ENCODE peak calls at places on chromosomes 12 and 14, in nine cellular contexts. A is left lung, E is small intestine, B is right lobe of liver, F is adrenal gland, G is tibial artery, M is astrocyte, P is pancreas, Q is IMR-90. J is an unnamed sample.
A peak's percentile ranks its signal among the peaks of the same experiment; 100 is the strongest.

GRCh38 chr14:24734917-24735500 is 101.0 kb upstream of the GZMB start:
- DNase-seq in P (no peak), G (no peak), E (peak; percentile 81), Q (peak; percentile 69), M (peak; percentile 31), B (no peak), F (peak; percentile 58), A (no peak), J (peak; percentile 30)

GRCh38 chr12:69897744-69898143 is 72.7 kb downstream of the MYRFL start:
- DNase-seq in E (no peak), A (no peak), P (no peak), F (no peak), B (no peak), M (peak; percentile 98), G (no peak), Q (peak; percentile 88), J (no peak)

GRCh38 chr12:77152623-77153193 is 87.3 kb upstream of the E2F7 start:
- DNase-seq in P (no peak), Q (peak; percentile 56), G (no peak), B (no peak), E (peak; percentile 25), F (no peak), A (no peak), M (peak; percentile 36), J (no peak)

GRCh38 chr14:51319181-51319597 is 79.1 kb downstream of the TMX1 start:
- DNase-seq in P (no peak), A (no peak), G (no peak), F (no peak), Q (no peak), E (no peak), M (peak; percentile 36), B (no peak), J (no peak)

GRCh38 chr14:69592923-69593677 is 18.3 kb upstream of the SUSD6 start:
- DNase-seq in F (no peak), G (no peak), A (no peak), M (peak; percentile 57), Q (peak; percentile 69), B (no peak), E (no peak), P (no peak), J (no peak)

GRCh38 chr12:108457006-108457733 is 57.9 kb upstream of the FICD start:
- DNase-seq in Q (peak; percentile 34), M (peak; percentile 13), F (peak; percentile 61), B (no peak), G (no peak), A (no peak), E (peak; percentile 41), P (no peak), J (no peak)

GRCh38 chr12:49327368-49327767 is 4.3 kb downstream of the TROAP start:
- DNase-seq in E (no peak), G (no peak), F (no peak), B (no peak), M (no peak), Q (no peak), A (no peak), P (no peak), J (no peak)

GRCh38 chr14:87052646-87053225 is 940.2 kb downstream of the GALC start:
- DNase-seq in Q (no peak), A (no peak), G (no peak), B (no peak), P (no peak), F (no peak), M (no peak), E (no peak), J (no peak)

GRCh38 chr14:93207468-93208308 is 632 bp downstream of the UBR7 start:
- DNase-seq in P (no peak), E (peak; percentile 45), G (peak; percentile 72), M (peak; percentile 58), F (peak; percentile 79), Q (peak; percentile 64), A (no peak), B (peak; percentile 65), J (peak; percentile 40)

GRCh38 chr14:31457665-31458659 is 656 bp upstream of the DTD2 start:
- DNase-seq in M (no peak), Q (no peak), F (no peak), B (no peak), G (no peak), E (peak; percentile 8), A (no peak), P (no peak), J (no peak)

GRCh38 chr14:22882529-22883190 is 362 bp upstream of the REM2 start:
- DNase-seq in E (peak; percentile 45), P (no peak), G (peak; percentile 48), B (no peak), F (peak; percentile 82), A (no peak), Q (peak; percentile 46), M (peak; percentile 52), J (peak; percentile 50)

GRCh38 chr14:55102141-55102547 is 26.9 kb upstream of the LGALS3 start:
- DNase-seq in B (peak; percentile 79), F (peak; percentile 81), Q (peak; percentile 96), M (peak; percentile 98), G (peak; percentile 93), P (peak; percentile 80), E (peak; percentile 75), A (peak; percentile 86), J (peak; percentile 83)

GRCh38 chr14:90795744-90796143 is 20.5 kb downstream of the TTC7B start:
- DNase-seq in P (no peak), F (no peak), G (no peak), A (no peak), E (no peak), B (no peak), Q (peak; percentile 93), M (peak; percentile 79), J (no peak)

GRCh38 chr14:61560323-61560722 is 135.0 kb upstream of the HIF1A start:
- DNase-seq in A (no peak), G (no peak), F (no peak), Q (peak; percentile 61), E (peak; percentile 39), P (no peak), M (no peak), B (no peak), J (no peak)

GRCh38 chr14:72120315-72120714 is 188.1 kb downstream of the RGS6 start:
- DNase-seq in E (no peak), Q (no peak), A (no peak), M (no peak), P (no peak), B (no peak), F (no peak), G (no peak), J (no peak)

GRCh38 chr12:52280319-52280795 is 5.9 kb downstream of the KRT86 start:
- DNase-seq in F (no peak), M (peak; percentile 96), E (no peak), Q (peak; percentile 94), A (no peak), G (peak; percentile 85), P (no peak), B (peak; percentile 45), J (peak; percentile 66)

GRCh38 chr14:72443256-72443655 is 450.6 kb downstream of the DPF3 start:
- DNase-seq in A (no peak), B (no peak), E (no peak), F (no peak), M (peak; percentile 27), Q (peak; percentile 2), G (no peak), P (no peak), J (no peak)

DNA sequence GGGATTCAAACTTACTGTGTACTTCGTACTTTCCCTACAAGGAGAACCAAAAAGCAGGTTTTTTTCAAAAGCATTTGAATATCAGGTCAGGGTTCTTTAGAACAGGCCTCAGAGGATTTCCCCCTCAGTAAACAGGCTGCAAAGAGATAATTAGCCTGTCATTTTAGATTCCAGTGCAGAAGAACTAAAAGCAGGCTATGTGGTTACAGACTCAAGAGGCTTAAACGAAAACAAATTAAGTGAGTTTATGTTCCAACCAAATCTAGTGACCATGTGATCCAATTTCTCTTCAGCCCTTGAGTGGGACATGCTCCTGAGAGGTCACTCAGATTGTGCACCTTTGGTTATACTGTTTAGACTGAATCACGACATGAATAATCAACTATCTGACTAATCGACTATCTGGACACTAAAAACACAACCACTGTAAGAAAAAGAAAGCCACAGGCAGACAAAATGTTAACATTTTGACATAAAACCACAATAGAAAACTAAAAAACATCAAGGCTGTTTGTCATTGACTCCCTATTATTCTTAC is 4.5 kb downstream of the TMED8 start:
- DNase-seq in F (no peak), B (no peak), M (peak; percentile 82), G (no peak), A (no peak), Q (peak; percentile 88), E (peak; percentile 3), P (no peak), J (no peak)
- H3K4me1 ChIP-seq in F (peaks cover 31% of the 10 kb centered on the region), B (no peaks in the 10 kb centered on the region), M (peaks cover 7% of the 10 kb centered on the region), G (peaks cover 12% of the 10 kb centered on the region), A (peaks cover 5% of the 10 kb centered on the region), Q (no peaks in the 10 kb centered on the region), E (peaks cover 2% of the 10 kb centered on the region), P (no peaks in the 10 kb centered on the region), J (no peaks in the 10 kb centered on the region)

DNA sequence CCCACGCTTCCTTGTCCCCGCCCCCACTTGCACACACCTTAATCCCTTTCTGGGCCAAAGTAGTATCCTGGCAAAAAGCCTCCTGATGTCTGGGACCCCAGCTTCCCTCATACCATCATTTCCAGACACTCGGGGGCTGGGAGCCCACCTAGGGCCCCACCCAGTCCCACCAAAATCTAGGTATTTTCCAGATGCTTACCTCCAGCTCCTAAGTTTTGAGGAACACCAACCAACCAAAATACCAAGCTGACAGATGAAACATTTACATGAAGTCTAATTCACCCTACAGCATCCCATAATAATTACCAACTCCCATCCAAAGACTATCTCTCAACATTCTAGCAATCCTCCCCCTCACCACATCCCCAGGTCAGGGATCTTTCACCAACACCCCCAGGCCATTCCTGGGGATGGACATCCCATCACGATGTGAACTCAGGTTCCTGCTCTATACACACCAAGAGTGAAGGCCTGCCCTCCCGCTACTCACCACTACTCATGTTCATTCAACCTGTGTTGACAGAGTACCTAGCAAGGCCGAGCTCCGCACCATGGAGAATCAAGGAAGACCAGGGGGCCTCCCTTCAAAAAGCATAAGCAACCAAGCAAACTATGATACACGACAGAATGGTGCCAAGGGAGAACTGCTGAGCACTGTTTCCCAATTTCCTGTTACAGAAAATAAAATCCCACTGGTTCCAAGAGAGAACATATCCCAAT is 1.6 kb upstream of the CHD4 start:
- DNase-seq in Q (no peak), E (no peak), P (peak; percentile 72), G (peak; percentile 80), B (peak; percentile 31), A (no peak), M (no peak), F (peak; percentile 68), J (no peak)
- H3K4me3 ChIP-seq in Q (no peak overlapping the region), E (no peak overlapping the region), P (no peak overlapping the region), G (no peak overlapping the region), B (no peak overlapping the region), A (no peak overlapping the region), M (no peak overlapping the region), F (no peak overlapping the region), J (no peak overlapping the region)

GRCh38 chr12:121911824-121912585 is 6.4 kb upstream of the CFAP251 start:
- DNase-seq in M (no peak), B (no peak), E (no peak), G (no peak), A (no peak), P (no peak), F (no peak), Q (no peak), J (no peak)
- H3K27ac ChIP-seq in M (no peak overlapping the region), B (no peak overlapping the region), E (no peak overlapping the region), G (no peak overlapping the region), A (no peak overlapping the region), P (no peak overlapping the region), F (no peak overlapping the region), Q (no peak overlapping the region), J (no peak overlapping the region)

DNA sequence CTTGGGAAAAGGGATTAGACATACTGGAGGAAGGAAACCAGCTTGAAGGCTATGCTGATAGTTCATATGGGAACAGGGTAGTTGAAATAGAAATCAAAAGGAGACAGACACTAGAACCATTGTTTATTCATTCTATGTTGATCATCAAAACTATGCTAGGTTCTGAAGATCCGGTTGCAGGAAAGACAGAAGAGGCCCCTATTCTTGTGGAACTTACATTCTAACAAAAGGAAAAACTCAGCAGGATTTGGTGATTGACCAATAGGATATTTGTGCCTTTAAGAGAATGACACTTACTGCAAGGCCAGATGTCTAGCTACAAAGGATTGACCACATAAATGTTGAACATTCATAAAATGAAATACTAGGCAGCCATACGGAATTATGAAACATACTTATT is 179.2 kb downstream of the AKAP6 start:
- DNase-seq in M (no peak), B (no peak), F (no peak), P (no peak), Q (peak; percentile 18), G (no peak), A (no peak), E (no peak), J (no peak)
- H3K4me1 ChIP-seq in M (peaks cover 18% of the 10 kb centered on the region), B (no peaks in the 10 kb centered on the region), F (peaks cover 1% of the 10 kb centered on the region), P (no peaks in the 10 kb centered on the region), Q (peaks cover 15% of the 10 kb centered on the region), G (peaks cover 60% of the 10 kb centered on the region), A (no peaks in the 10 kb centered on the region), E (no peaks in the 10 kb centered on the region), J (peaks cover 25% of the 10 kb centered on the region)